ENCODE peak calls at places on chromosomes 12 and 14, in seven cellular contexts. D is RWPE1, C is nephron progenitor cell, G is neural crest cell, P is HFF-Myc, M is transverse colon, S is psoas muscle. X is an unnamed sample.

GRCh38 chr14:22980672-22981089 is 1.7 kb downstream of the AJUBA start:
- DNase-seq in D (peak), C (peak), G (no peak), P (no peak), M (peak), S (peak), X (peak)

GRCh38 chr14:31441273-31442110 is 15.8 kb downstream of the DTD2 start:
- DNase-seq in D (no peak), C (no peak), G (no peak), P (peak), M (no peak), S (no peak), X (peak)

GRCh38 chr12:53219116-53219955 is 12.3 kb upstream of the ITGB7 start:
- DNase-seq in D (no peak), C (no peak), G (no peak), P (no peak), M (no peak), S (peak), X (no peak)

GRCh38 chr12:131100031-131100674 is 146.4 kb downstream of the ADGRD1 start:
- DNase-seq in D (no peak), C (no peak), G (no peak), P (no peak), M (no peak), S (no peak), X (no peak)

GRCh38 chr12:17334784-17335183 is 728.8 kb upstream of the LMO3 start:
- DNase-seq in D (peak), C (no peak), G (no peak), P (no peak), M (no peak), S (no peak), X (no peak)

GRCh38 chr12:119179335-119180021 is 747 bp downstream of the HSPB8 start:
- DNase-seq in D (peak), C (peak), G (no peak), P (no peak), M (no peak), S (peak), X (peak)

GRCh38 chr14:65429757-65430156 is 17.2 kb downstream of the FUT8 start:
- DNase-seq in D (no peak), C (no peak), G (no peak), P (no peak), M (no peak), S (no peak), X (no peak)

GRCh38 chr12:29616664-29617409 is 119.4 kb upstream of the OVCH1 start:
- DNase-seq in D (peak), C (no peak), G (no peak), P (no peak), M (no peak), S (no peak), X (peak)

GRCh38 chr12:41407240-41407799 is 219.2 kb downstream of the PDZRN4 start:
- DNase-seq in D (no peak), C (peak), G (no peak), P (no peak), M (no peak), S (no peak), X (no peak)

GRCh38 chr12:3527736-3528135 is 36.7 kb downstream of the PRMT8 start:
- DNase-seq in D (no peak), C (no peak), G (no peak), P (no peak), M (no peak), S (no peak), X (no peak)
- TF ChIP-seq CTCF in D (no peak), C (no peak), G (no peak), P (no peak), M (no peak), S (no peak), X (no peak)

GRCh38 chr14:50321009-50321660 is 9.0 kb downstream of the DMAC2L start:
- DNase-seq in D (peak), C (peak), G (peak), P (peak), M (peak), S (no peak), X (peak)

GRCh38 chr14:50320279-50320678 is 8.2 kb downstream of the DMAC2L start:
- DNase-seq in D (peak), C (no peak), G (no peak), P (no peak), M (no peak), S (no peak), X (peak)

GRCh38 chr14:50319721-50320120 is 7.6 kb downstream of the DMAC2L start:
- DNase-seq in D (no peak), C (no peak), G (no peak), P (no peak), M (no peak), S (no peak), X (no peak)

GRCh38 chr14:50319293-50319692 is 7.2 kb downstream of the DMAC2L start:
- DNase-seq in D (peak), C (no peak), G (no peak), P (no peak), M (no peak), S (no peak), X (no peak)

GRCh38 chr14:50318031-50318626 is 6.0 kb downstream of the DMAC2L start:
- DNase-seq in D (peak), C (no peak), G (no peak), P (no peak), M (no peak), S (no peak), X (peak)
- TF ChIP-seq CTCF in D (peak), C (peak), G (peak), P (peak), M (peak), S (peak), X (peak)

GRCh38 chr14:94536836-94537235 is 24.4 kb upstream of the SERPINA4 start:
- DNase-seq in D (no peak), C (no peak), G (no peak), P (no peak), M (no peak), S (no peak), X (peak)
- TF ChIP-seq CTCF in D (no peak), C (no peak), G (no peak), P (no peak), M (no peak), S (no peak), X (peak)

DNA sequence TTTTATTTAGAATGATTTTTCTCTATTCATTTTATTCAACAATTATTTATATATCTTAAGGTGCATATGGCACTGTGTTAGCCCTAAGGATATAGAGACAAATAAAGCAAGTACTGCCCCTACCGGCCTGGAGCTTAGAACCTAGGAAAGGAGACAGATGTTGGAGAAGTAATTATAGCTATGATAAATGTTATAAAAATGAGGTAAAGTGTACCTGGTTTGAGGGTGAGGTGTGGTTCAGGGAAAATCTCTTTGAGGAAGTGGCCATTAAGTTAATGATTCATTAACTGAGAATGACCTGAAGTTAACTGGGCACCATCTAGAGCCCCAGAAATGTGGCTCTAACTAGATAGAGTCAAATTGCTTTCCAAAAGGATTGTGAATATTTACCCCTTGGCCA is 31.9 kb downstream of the CDKL1 start:
- DNase-seq in D (peak), C (no peak), G (no peak), P (no peak), M (peak), S (no peak), X (no peak)
- TF ChIP-seq CTCF in D (no peak), C (no peak), G (no peak), P (no peak), M (peak), S (no peak), X (peak)

DNA sequence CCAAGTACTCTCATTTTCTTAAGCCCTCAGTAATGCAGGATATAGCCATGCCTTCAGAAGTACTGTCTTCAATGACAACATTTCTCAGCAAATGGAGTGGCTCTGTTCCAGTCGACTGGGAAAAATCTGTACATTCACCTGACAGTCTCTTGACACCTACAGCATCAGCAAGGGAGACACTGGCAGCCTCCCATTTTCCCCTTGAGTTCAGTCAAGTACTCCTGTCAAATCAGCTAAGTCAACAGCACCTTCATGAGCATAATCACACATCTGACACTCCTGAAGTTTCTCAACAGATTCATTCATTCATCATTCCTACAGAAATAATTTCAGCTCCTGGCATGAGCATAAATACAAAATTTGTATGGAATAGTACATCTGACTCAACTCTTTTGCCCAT is 46.1 kb downstream of the INTS13 start:
- DNase-seq in D (no peak), C (no peak), G (no peak), P (no peak), M (no peak), S (no peak), X (no peak)
- TF ChIP-seq CTCF in D (no peak), C (no peak), G (no peak), P (no peak), M (no peak), S (no peak), X (no peak)

GRCh38 chr12:87952223-87952622 is 77.0 kb downstream of the C12orf50 start:
- DNase-seq in D (no peak), C (no peak), G (no peak), P (no peak), M (no peak), S (no peak), X (no peak)

GRCh38 chr12:87952850-87953249 is 76.4 kb downstream of the C12orf50 start:
- DNase-seq in D (no peak), C (peak), G (peak), P (no peak), M (no peak), S (no peak), X (no peak)

DNA sequence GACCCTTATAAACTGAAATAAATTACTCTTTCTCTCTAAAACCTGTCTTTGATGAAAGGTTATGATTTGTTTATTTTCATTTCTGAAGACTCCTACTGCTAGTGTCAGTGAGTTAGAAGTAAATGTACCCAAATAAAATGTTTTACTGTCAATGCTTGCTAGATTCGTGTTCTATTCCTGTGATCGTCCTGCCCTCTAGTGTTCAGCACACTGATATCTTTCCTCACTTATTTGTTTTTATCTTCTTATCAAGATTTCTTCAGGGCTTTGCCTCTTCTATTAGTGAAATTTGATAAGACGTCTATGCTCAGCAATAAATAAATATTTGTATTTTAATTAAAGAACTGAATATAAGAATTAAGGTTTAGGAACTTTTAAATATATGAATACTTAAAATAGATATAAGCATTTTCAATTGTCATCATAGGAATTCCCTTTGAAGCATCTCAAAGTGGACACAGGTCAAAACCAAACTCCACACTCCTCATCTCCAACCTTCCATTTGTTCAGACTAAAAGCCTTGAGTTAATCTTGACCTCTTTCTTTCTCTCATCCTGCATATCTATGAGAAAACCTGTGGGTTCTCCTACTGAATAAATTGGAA is 75.8 kb downstream of the C12orf50 start:
- DNase-seq in D (peak), C (peak), G (peak), P (peak), M (no peak), S (no peak), X (peak)
- TF ChIP-seq CTCF in D (peak), C (peak), G (peak), P (peak), M (peak), S (peak), X (peak)

GRCh38 chr12:117421987-117422386 is 60.6 kb upstream of the NOS1 start:
- DNase-seq in D (no peak), C (no peak), G (no peak), P (no peak), M (no peak), S (no peak), X (no peak)
- TF ChIP-seq CTCF in D (no peak), C (no peak), G (no peak), P (no peak), M (no peak), S (no peak), X (no peak)